ENCODE peak calls at places on chromosomes 13 and 19, in four cellular contexts. Y is PC-3, S is ovary, Q is H9. L is an unnamed sample. For H3K4me1, the result is how much of the 10 kb centered on the place peaks cover.

GRCh38 chr19:58577581-58578429 is 4.7 kb upstream of the MZF1 start:
- DNase-seq in S (peak), Y (no peak), Q (no peak), L (no peak)

GRCh38 chr13:46575843-46576242 is 22.9 kb downstream of the LRCH1 start:
- DNase-seq in Y (peak), Q (no peak), S (no peak), L (no peak)

GRCh38 chr13:99275093-99275469 is 16.9 kb upstream of the GPR18 start:
- DNase-seq in Q (no peak), S (no peak), Y (peak), L (no peak)

GRCh38 chr19:31223805-31224534 is 125.3 kb downstream of the TSHZ3 start:
- DNase-seq in S (no peak), Q (no peak), Y (no peak), L (no peak)

GRCh38 chr19:11130824-11131455 is 24.6 kb downstream of the SPC24 start:
- DNase-seq in S (peak), Q (peak), Y (peak), L (no peak)

GRCh38 chr13:102846261-102847015 is 606 bp downstream of the ERCC5 start:
- DNase-seq in Y (peak), Q (peak), S (no peak), L (no peak)

GRCh38 chr19:6372594-6373095 is at the start of gene ALKBH7:
- DNase-seq in Q (peak), S (peak), Y (peak), L (peak)

GRCh38 chr13:30022796-30023195 is 172.4 kb upstream of the UBL3 start:
- DNase-seq in Y (peak), S (no peak), Q (no peak), L (no peak)

GRCh38 chr13:41405367-41405766 is 52.0 kb upstream of the RGCC start:
- DNase-seq in Y (no peak), Q (no peak), S (no peak), L (no peak)

GRCh38 chr13:42574435-42575311 is 721 bp downstream of the TNFSF11 start:
- DNase-seq in Q (peak), S (no peak), Y (no peak), L (no peak)

GRCh38 chr19:11324079-11324661 is 15.3 kb downstream of the RAB3D start:
- DNase-seq in Q (no peak), Y (peak), S (peak), L (peak)

GRCh38 chr13:65914707-65915106 is 1315.4 kb downstream of the PCDH9 start:
- DNase-seq in S (no peak), Q (no peak), Y (peak), L (no peak)

GRCh38 chr13:20882206-20882605 is 20.3 kb downstream of the XPO4 start:
- DNase-seq in S (no peak), Q (peak), Y (no peak), L (no peak)

GRCh38 chr13:27194895-27195764 is 23.5 kb upstream of the USP12 start:
- DNase-seq in Q (peak), Y (peak), S (no peak), L (no peak)

GRCh38 chr19:10432736-10433130 is 12.4 kb downstream of the PDE4A start:
- DNase-seq in Y (no peak), S (no peak), Q (no peak), L (no peak)

GRCh38 chr19:31272707-31273106 is 76.5 kb downstream of the TSHZ3 start:
- DNase-seq in S (no peak), Y (no peak), Q (no peak), L (no peak)

GRCh38 chr19:42628411-42629135 is 33.8 kb upstream of the CEACAM8 start:
- DNase-seq in Y (peak), S (no peak), Q (no peak), L (no peak)

GRCh38 chr13:27309967-27310598 is 39.5 kb downstream of the RASL11A start:
- DNase-seq in Q (no peak), S (no peak), Y (peak), L (no peak)

GRCh38 chr19:33302974-33303790 is 848 bp upstream of the CEBPA start:
- DNase-seq in Q (peak), S (peak), Y (peak), L (no peak)

GRCh38 chr19:10756791-10757190 is 38.9 kb downstream of the DNM2 start:
- DNase-seq in Y (no peak), S (no peak), Q (no peak), L (no peak)

GRCh38 chr19:13408889-13409518 is 97.3 kb downstream of the CACNA1A start:
- DNase-seq in S (no peak), Y (no peak), Q (no peak), L (no peak)

GRCh38 chr19:55115446-55116065 is 1.9 kb downstream of the PPP1R12C start:
- DNase-seq in S (no peak), Q (no peak), Y (no peak), L (no peak)

GRCh38 chr19:10223488-10224213 is 7.5 kb downstream of the S1PR2 start:
- DNase-seq in Y (no peak), Q (no peak), S (no peak), L (no peak)

GRCh38 chr19:54905908-54906511 is at the start of gene NCR1:
- DNase-seq in Y (no peak), Q (peak), S (no peak), L (no peak)

GRCh38 chr19:31668916-31669315 is 319.7 kb upstream of the TSHZ3 start:
- DNase-seq in S (no peak), Q (no peak), Y (no peak), L (no peak)

GRCh38 chr13:61695147-61695546 is 279.5 kb upstream of the PCDH20 start:
- DNase-seq in Y (peak), S (no peak), Q (no peak), L (no peak)

GRCh38 chr19:17281391-17282304 is at the start of gene ANKLE1:
- DNase-seq in Y (no peak), Q (peak), S (no peak), L (no peak)

GRCh38 chr13:35727881-35728280 is 251.4 kb upstream of the MAB21L1 start:
- DNase-seq in Q (no peak), S (no peak), Y (no peak), L (no peak)

GRCh38 chr13:21670883-21671792 is at the start of gene FGF9:
- DNase-seq in Q (peak), S (peak), Y (peak), L (peak)

GRCh38 chr19:46442808-46443450 is 14.2 kb upstream of the PNMA8C start:
- DNase-seq in S (peak), Q (no peak), Y (peak), L (no peak)

GRCh38 chr13:45861352-45861751 is 9.8 kb upstream of the SIAH3 start:
- DNase-seq in Y (peak), Q (no peak), S (no peak), L (no peak)

GRCh38 chr19:8515317-8515716 is 1.4 kb upstream of the ZNF414 start:
- DNase-seq in Q (no peak), S (no peak), Y (no peak), L (no peak)

GRCh38 chr13:70162141-70162540 is 53.9 kb upstream of the KLHL1 start:
- DNase-seq in S (no peak), Y (no peak), Q (no peak), L (no peak)

GRCh38 chr19:10270180-10270615 is 722 bp upstream of the ICAM1 start:
- DNase-seq in Y (no peak), S (no peak), Q (peak), L (peak)

GRCh38 chr13:22499919-22500318 is 680.9 kb upstream of the SGCG start:
- DNase-seq in Y (no peak), S (no peak), Q (no peak), L (no peak)

GRCh38 chr13:49098771-49099512 is 121.2 kb upstream of the MLNR start:
- DNase-seq in Q (no peak), Y (no peak), S (no peak), L (no peak)

GRCh38 chr13:84139561-84140158 is 257.4 kb upstream of the SLITRK1 start:
- DNase-seq in Y (no peak), S (no peak), Q (no peak), L (no peak)

GRCh38 chr19:16367269-16367683 is 42.6 kb downstream of the KLF2 start:
- DNase-seq in Y (no peak), Q (no peak), S (no peak), L (no peak)

GRCh38 chr19:38898788-38899446 is 501 bp downstream of the SIRT2 start:
- DNase-seq in Y (peak), Q (no peak), S (no peak), L (no peak)

DNA sequence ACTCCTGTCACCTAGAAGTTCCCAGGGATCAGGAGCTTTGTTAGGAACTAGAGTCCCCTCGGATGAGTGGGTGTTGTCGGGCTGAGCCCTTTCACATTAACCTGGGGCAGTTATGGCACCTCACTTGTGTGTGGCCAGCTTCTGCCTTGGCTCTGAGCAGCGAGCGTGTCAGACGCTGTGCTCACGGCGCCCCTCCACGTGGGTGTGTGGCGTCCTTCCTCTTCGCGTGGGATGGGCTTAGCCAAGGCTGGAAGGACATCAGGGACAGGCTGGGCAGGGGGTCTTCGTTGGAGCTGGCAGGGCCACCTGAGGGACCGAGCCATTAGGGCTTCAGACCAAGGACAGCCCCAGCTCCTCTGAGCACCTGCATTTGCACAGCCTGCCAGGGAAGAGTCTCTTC is 23.4 kb downstream of the DOT1L start:
- DNase-seq in Q (no peak), S (no peak), Y (no peak), L (no peak)
- H3K27ac ChIP-seq in Q (no peak), S (no peak), Y (no peak), L (peak)

GRCh38 chr19:18735752-18736151 is 52.3 kb downstream of the CRTC1 start:
- DNase-seq in Y (no peak), Q (no peak), S (no peak), L (no peak)
- H3K4me1 ChIP-seq in Y (under half), Q (under half), S (under half), L (under half)

DNA sequence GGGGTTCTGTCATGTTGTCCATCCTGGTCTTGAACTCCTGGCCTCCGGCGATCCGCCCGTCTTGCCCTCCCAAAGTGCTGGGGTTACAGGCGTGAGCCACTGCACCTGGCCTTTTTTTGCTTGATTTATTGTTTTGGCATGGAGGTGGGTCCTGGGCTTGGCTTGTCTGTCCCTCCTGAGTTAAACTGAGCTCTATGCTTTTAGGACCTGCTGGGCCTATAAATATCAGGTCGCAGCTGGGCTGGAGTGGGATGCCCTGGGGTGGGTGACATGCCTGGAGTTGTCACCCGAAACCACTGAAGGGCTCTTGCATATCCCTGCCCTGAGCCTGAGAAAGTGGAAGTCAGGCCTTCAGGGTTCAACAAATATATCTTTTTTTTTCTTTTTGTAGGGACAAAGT is 5.5 kb downstream of the ARRDC5 start:
- DNase-seq in Q (no peak), S (no peak), Y (no peak), L (no peak)
- H3K27ac ChIP-seq in Q (no peak), S (no peak), Y (no peak), L (no peak)

GRCh38 chr19:41401483-41401882 is 3.9 kb downstream of the BCKDHA start:
- DNase-seq in Y (no peak), Q (no peak), S (no peak), L (no peak)

GRCh38 chr19:41399091-41399490 is 1.5 kb downstream of the BCKDHA start:
- DNase-seq in S (no peak), Q (no peak), Y (no peak), L (no peak)

GRCh38 chr19:41403181-41403970 is 5.8 kb downstream of the BCKDHA start:
- DNase-seq in Y (no peak), Q (no peak), S (no peak), L (no peak)

GRCh38 chr19:41399525-41399924 is 1.9 kb downstream of the BCKDHA start:
- DNase-seq in S (no peak), Y (no peak), Q (no peak), L (no peak)

DNA sequence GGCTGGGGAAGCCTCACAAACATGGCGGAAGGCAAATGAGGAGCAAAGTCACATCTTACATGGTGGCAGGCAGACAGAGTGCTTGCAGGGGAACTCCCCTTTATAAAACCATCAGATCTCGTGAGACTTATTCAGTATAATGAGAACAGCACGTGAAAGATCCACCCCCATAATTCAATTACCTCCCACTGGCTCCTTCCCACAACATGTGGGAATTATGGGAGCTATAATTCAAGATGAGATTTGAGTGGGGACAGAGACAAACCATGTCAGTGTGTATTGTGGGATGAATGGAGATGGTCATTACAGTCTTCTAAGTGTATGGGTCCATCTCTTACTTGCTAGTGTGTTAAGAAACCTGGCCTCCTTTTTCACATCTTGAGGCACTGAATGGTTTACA is 4.4 kb downstream of the BCKDHA start:
- DNase-seq in Y (no peak), Q (no peak), S (no peak), L (no peak)
- H3K4me1 ChIP-seq in Y (under half), Q (under half), S (under half), L (under half)

L was measured in ascending aorta.